ENCODE peak calls at places on chromosomes 1 and 21, in eight cellular contexts. D is EL; X is fibroblast of mammary gland; B is KBM-7; Q is neural progenitor cell; T is NCI-H1694; O is neural crest cell; G is stimulated activated CD4-positive, alpha-beta T cell treated with anti-CD3 and anti-CD28 coated beads, Interleukin-2, amount 100 ng/mL, for 24 hours. Z is an unnamed sample.

GRCh38 chr1:205351984-205352713 is 4.6 kb downstream of the KLHDC8A start:
- DNase-seq in B (no peak), G (no peak), D (peak), X (peak), T (peak), Q (peak), O (no peak), Z (no peak)

GRCh38 chr1:1597275-1597930 is 2.5 kb downstream of the FNDC10 start:
- DNase-seq in B (peak), T (no peak), O (no peak), Q (peak), D (no peak), X (no peak), G (no peak), Z (no peak)

GRCh38 chr1:101431956-101432510 is 195.2 kb downstream of the S1PR1 start:
- DNase-seq in B (no peak), X (no peak), G (no peak), D (no peak), Q (no peak), T (no peak), O (no peak), Z (no peak)

GRCh38 chr1:57848406-57848805 is 424.5 kb upstream of the DAB1 start:
- DNase-seq in O (no peak), T (no peak), D (peak), X (peak), Q (no peak), B (no peak), G (no peak), Z (no peak)

GRCh38 chr1:36008546-36009197 is 75.2 kb upstream of the TEKT2 start:
- DNase-seq in Q (no peak), T (no peak), O (no peak), B (no peak), D (peak), X (peak), G (no peak), Z (no peak)

GRCh38 chr1:167198518-167199133 is 22.1 kb upstream of the POU2F1 start:
- DNase-seq in B (no peak), D (no peak), T (no peak), X (no peak), G (no peak), Q (peak), O (peak), Z (no peak)

GRCh38 chr1:206690516-206690915 is 5.8 kb downstream of the MAPKAPK2 start:
- DNase-seq in D (no peak), T (no peak), B (no peak), O (no peak), X (no peak), G (no peak), Q (no peak), Z (no peak)

GRCh38 chr1:241630476-241630875 is 9.7 kb downstream of the CHML start:
- DNase-seq in B (no peak), D (no peak), O (no peak), Q (no peak), X (no peak), T (no peak), G (no peak), Z (no peak)

GRCh38 chr1:197481101-197481500 is 213.0 kb downstream of the CRB1 start:
- DNase-seq in Q (no peak), B (peak), G (peak), X (no peak), O (no peak), D (peak), T (no peak), Z (peak)

GRCh38 chr1:196148367-196148970 is 459.8 kb downstream of the KCNT2 start:
- DNase-seq in B (peak), Q (peak), X (peak), D (peak), T (peak), O (no peak), G (no peak), Z (no peak)

GRCh38 chr1:152013664-152014237 is 20.1 kb upstream of the S100A10 start:
- DNase-seq in B (peak), D (peak), Q (peak), X (peak), G (peak), T (no peak), O (no peak), Z (peak)

GRCh38 chr1:12166834-12167492 is at the start of gene TNFRSF1B:
- DNase-seq in X (no peak), T (no peak), O (peak), D (peak), B (peak), G (peak), Q (peak), Z (peak)

GRCh38 chr1:113943028-113943811 is 14.1 kb downstream of the HIPK1 start:
- DNase-seq in T (no peak), O (no peak), Q (no peak), X (peak), D (no peak), G (no peak), B (no peak), Z (no peak)

GRCh38 chr21:15986277-15986676 is 256.5 kb downstream of the USP25 start:
- DNase-seq in D (no peak), Q (no peak), G (no peak), O (no peak), X (no peak), T (no peak), B (no peak), Z (no peak)

GRCh38 chr1:232335261-232335660 is 294.7 kb downstream of the SIPA1L2 start:
- DNase-seq in D (no peak), B (no peak), O (no peak), G (no peak), Q (no peak), T (no peak), X (no peak), Z (no peak)

GRCh38 chr1:76267631-76268030 is 193.1 kb downstream of the ST6GALNAC3 start:
- DNase-seq in G (no peak), B (no peak), Q (no peak), X (no peak), T (no peak), O (no peak), D (no peak), Z (no peak)

GRCh38 chr1:87674791-87675190 is 346.1 kb downstream of the LMO4 start:
- DNase-seq in D (no peak), O (no peak), X (no peak), Q (no peak), B (no peak), G (no peak), T (no peak), Z (no peak)

GRCh38 chr21:16116798-16117197 is 387.0 kb downstream of the USP25 start:
- DNase-seq in O (no peak), D (peak), B (no peak), G (no peak), Q (no peak), T (no peak), X (peak), Z (no peak)

GRCh38 chr1:80542231-80542630 is 1258.5 kb upstream of the ADGRL2 start:
- DNase-seq in B (no peak), D (peak), Q (no peak), T (no peak), G (no peak), X (peak), O (no peak), Z (no peak)

GRCh38 chr1:89962024-89962741 is 32.7 kb upstream of the ZNF326 start:
- DNase-seq in Q (no peak), B (peak), G (no peak), T (no peak), X (no peak), D (peak), O (no peak), Z (no peak)

GRCh38 chr1:236734141-236734765 is 48.0 kb downstream of the ACTN2 start:
- DNase-seq in G (no peak), D (peak), Q (no peak), T (no peak), B (no peak), O (no peak), X (peak), Z (no peak)

GRCh38 chr1:24720152-24720551 is 25.1 kb upstream of the CLIC4 start:
- DNase-seq in X (peak), G (no peak), T (no peak), O (no peak), Q (no peak), B (no peak), D (peak), Z (no peak)

GRCh38 chr1:54671985-54672608 is 30.5 kb downstream of the MROH7 start:
- DNase-seq in T (peak), Q (peak), X (peak), D (peak), G (peak), B (peak), O (peak), Z (peak)

GRCh38 chr1:116697892-116698595 is 30.5 kb upstream of the IGSF3 start:
- DNase-seq in Q (no peak), B (no peak), T (no peak), O (no peak), X (peak), G (no peak), D (no peak), Z (no peak)

GRCh38 chr21:37622755-37623543 is 256.4 kb downstream of the DYRK1A start:
- DNase-seq in G (no peak), T (no peak), Q (no peak), B (no peak), X (no peak), O (no peak), D (no peak), Z (no peak)

GRCh38 chr1:35656863-35657232 is 15.5 kb upstream of the PSMB2 start:
- DNase-seq in X (peak), Q (no peak), G (no peak), D (no peak), T (no peak), B (no peak), O (no peak), Z (no peak)

GRCh38 chr1:51506537-51506936 is 12.5 kb downstream of the EPS15 start:
- DNase-seq in O (no peak), D (peak), X (peak), T (no peak), Q (no peak), G (no peak), B (peak), Z (no peak)

GRCh38 chr1:64686828-64687724 is 57.8 kb upstream of the RAVER2 start:
- DNase-seq in T (peak), G (peak), Q (peak), B (peak), X (peak), D (peak), O (peak), Z (peak)

GRCh38 chr1:156920233-156921052 is at the start of gene LRRC71:
- DNase-seq in O (peak), X (peak), D (peak), Q (peak), B (peak), G (peak), T (peak), Z (peak)

GRCh38 chr21:28521932-28522826 is 470.5 kb downstream of the LTN1 start:
- DNase-seq in B (peak), G (no peak), X (peak), T (no peak), D (peak), O (no peak), Q (peak), Z (no peak)

GRCh38 chr1:197725975-197726374 is 49.3 kb downstream of the DENND1B start:
- DNase-seq in Q (no peak), T (no peak), G (no peak), X (no peak), O (no peak), D (no peak), B (no peak), Z (no peak)

GRCh38 chr1:162690672-162691434 is 58.6 kb downstream of the DDR2 start:
- DNase-seq in T (no peak), G (no peak), X (peak), O (peak), B (peak), Q (peak), D (peak), Z (no peak)

GRCh38 chr21:33027401-33028185 is 1.9 kb downstream of the OLIG2 start:
- DNase-seq in T (no peak), X (no peak), D (no peak), Q (peak), G (peak), O (no peak), B (no peak), Z (no peak)

GRCh38 chr1:232462200-232462599 is 167.7 kb downstream of the SIPA1L2 start:
- DNase-seq in O (no peak), Q (no peak), D (no peak), G (no peak), X (no peak), B (no peak), T (peak), Z (no peak)

GRCh38 chr1:16189003-16189402 is 23.4 kb downstream of the ARHGEF19 start:
- DNase-seq in Q (no peak), B (no peak), D (peak), X (peak), T (no peak), O (no peak), G (no peak), Z (no peak)

GRCh38 chr21:36697473-36698159 is 1.3 kb upstream of the SIM2 start:
- DNase-seq in T (no peak), X (no peak), Q (peak), G (no peak), O (peak), D (no peak), B (no peak), Z (no peak)

GRCh38 chr1:247638011-247638410 is 32.6 kb downstream of the OR2G3 start:
- DNase-seq in G (no peak), T (no peak), X (no peak), B (no peak), D (no peak), O (no peak), Q (no peak), Z (no peak)